ENCODE peak calls at places on chromosomes 16 and 17, in five cellular contexts. S, U, L, A and M are unnamed samples.

GRCh38 chr16:61836804-61837398 is 199.3 kb downstream of the CDH8 start:
- DNase-seq in S (peak; percentile 83), U (no peak), L (no peak), A (no peak), M (no peak)

GRCh38 chr17:14297161-14297851 is 3.6 kb upstream of the HS3ST3B1 start:
- DNase-seq in S (peak; percentile 86), U (peak; percentile 16), L (no peak), A (no peak), M (peak; percentile 17)

GRCh38 chr17:8496081-8496480 is 60.4 kb downstream of the NDEL1 start:
- DNase-seq in S (no peak), U (no peak), L (no peak), A (no peak), M (no peak)

GRCh38 chr16:27112093-27112811 is 45.5 kb downstream of the C16orf82 start:
- DNase-seq in S (no peak), U (no peak), L (no peak), A (no peak), M (no peak)

GRCh38 chr17:41986634-41987033 is 20.0 kb downstream of the CNP start:
- DNase-seq in S (no peak), U (no peak), L (no peak), A (no peak), M (no peak)

GRCh38 chr16:54926166-54926838 is 4.4 kb upstream of the IRX5 start:
- DNase-seq in S (no peak), U (no peak), L (no peak), A (no peak), M (peak; percentile 37)

GRCh38 chr17:57293077-57293476 is 36.8 kb downstream of the MSI2 start:
- DNase-seq in S (no peak), U (peak; percentile 28), L (no peak), A (no peak), M (peak; percentile 92)

GRCh38 chr16:69444873-69445517 is 20.6 kb downstream of the CYB5B start:
- DNase-seq in S (no peak), U (no peak), L (no peak), A (no peak), M (no peak)

GRCh38 chr16:46883353-46883689 is 841 bp upstream of the GPT2 start:
- DNase-seq in S (peak; percentile 21), U (no peak), L (no peak), A (no peak), M (no peak)

GRCh38 chr17:14745122-14745521 is 444.2 kb downstream of the HS3ST3B1 start:
- DNase-seq in S (no peak), U (no peak), L (no peak), A (no peak), M (no peak)

GRCh38 chr17:78793415-78793814 is 11.3 kb upstream of the CYTH1 start:
- DNase-seq in S (no peak), U (no peak), L (no peak), A (no peak), M (no peak)

GRCh38 chr16:8583199-8583598 is 7.1 kb downstream of the TMEM114 start:
- DNase-seq in S (no peak), U (no peak), L (no peak), A (no peak), M (peak; percentile 56)

GRCh38 chr17:39014795-39015545 is 47.8 kb upstream of the FBXO47 start:
- DNase-seq in S (no peak), U (no peak), L (no peak), A (no peak), M (no peak)

GRCh38 chr17:32813021-32813420 is 63.9 kb downstream of the MYO1D start:
- DNase-seq in S (no peak), U (no peak), L (no peak), A (no peak), M (no peak)

GRCh38 chr16:53257001-53257400 is 177.3 kb upstream of the RBL2 start:
- DNase-seq in S (no peak), U (no peak), L (no peak), A (no peak), M (peak; percentile 43)

GRCh38 chr17:77002103-77003045 is 134.2 kb downstream of the MGAT5B start:
- DNase-seq in S (peak; percentile 89), U (no peak), L (no peak), A (no peak), M (peak; percentile 95)

GRCh38 chr17:67879662-67880061 is 54.4 kb downstream of the BPTF start:
- DNase-seq in S (no peak), U (no peak), L (no peak), A (no peak), M (no peak)

GRCh38 chr17:29579866-29580771 is 9.3 kb downstream of the GIT1 start:
- DNase-seq in S (peak; percentile 89), U (peak; percentile 75), L (peak; percentile 91), A (peak; percentile 91), M (peak; percentile 87)

GRCh38 chr16:57134982-57135381 is 42.6 kb downstream of the CPNE2 start:
- DNase-seq in S (no peak), U (no peak), L (no peak), A (no peak), M (peak; percentile 3)

GRCh38 chr16:79865918-79866317 is 265.4 kb upstream of the MAF start:
- DNase-seq in S (no peak), U (no peak), L (no peak), A (no peak), M (no peak)

GRCh38 chr16:4306439-4307214 is 9.2 kb upstream of the GLIS2 start:
- DNase-seq in S (peak; percentile 45), U (no peak), L (no peak), A (peak; percentile 65), M (peak; percentile 60)